ENCODE peak calls at places on chromosomes 7 and 10, in seven cellular contexts. K is HCT116, R is SK-N-SH, U is K562, I is HepG2, V is GM12878, H is H1. P is an unnamed sample.

GRCh38 chr7:137967143-137968018 is 34.5 kb downstream of the CREB3L2 start:
- DNase-seq in K (no peak), R (no peak), U (peak), I (peak), V (no peak), H (no peak), P (no peak)

GRCh38 chr10:128070161-128070560 is 56.1 kb downstream of the MKI67 start:
- DNase-seq in K (no peak), R (no peak), U (no peak), I (no peak), V (no peak), H (no peak), P (no peak)

GRCh38 chr10:123782549-123782948 is 109.1 kb downstream of the CPXM2 start:
- DNase-seq in K (no peak), R (no peak), U (no peak), I (no peak), V (no peak), H (no peak), P (no peak)

GRCh38 chr7:135447783-135448182 is 62.1 kb downstream of the CNOT4 start:
- DNase-seq in K (no peak), R (no peak), U (no peak), I (no peak), V (no peak), H (no peak), P (no peak)

GRCh38 chr10:28623483-28623882 is 53.8 kb upstream of the BAMBI start:
- DNase-seq in K (no peak), R (no peak), U (no peak), I (no peak), V (no peak), H (no peak), P (no peak)

GRCh38 chr7:25025218-25025671 is 45.3 kb upstream of the OSBPL3 start:
- DNase-seq in K (no peak), R (no peak), U (no peak), I (peak), V (no peak), H (no peak), P (no peak)

GRCh38 chr10:132595850-132596249 is 58.3 kb downstream of the INPP5A start:
- DNase-seq in K (no peak), R (no peak), U (no peak), I (no peak), V (no peak), H (no peak), P (no peak)

GRCh38 chr10:76086571-76087260 is 655.3 kb downstream of the LRMDA start:
- DNase-seq in K (no peak), R (peak), U (peak), I (peak), V (peak), H (no peak), P (peak)

GRCh38 chr10:133274751-133275682 is 1.7 kb downstream of the ADAM8 start:
- DNase-seq in K (no peak), R (no peak), U (peak), I (no peak), V (peak), H (no peak), P (no peak)

GRCh38 chr7:80773787-80774508 is 135.5 kb downstream of the CD36 start:
- DNase-seq in K (no peak), R (no peak), U (no peak), I (no peak), V (no peak), H (no peak), P (no peak)

GRCh38 chr10:103929396-103929921 is 11.5 kb upstream of the STN1 start:
- DNase-seq in K (no peak), R (no peak), U (no peak), I (no peak), V (no peak), H (no peak), P (no peak)

GRCh38 chr10:103021150-103021896 is 103.2 kb downstream of the CNNM2 start:
- DNase-seq in K (no peak), R (no peak), U (no peak), I (no peak), V (no peak), H (no peak), P (no peak)

GRCh38 chr7:87370660-87371180 is 25.3 kb downstream of the CROT start:
- DNase-seq in K (no peak), R (no peak), U (no peak), I (peak), V (no peak), H (no peak), P (peak)

GRCh38 chr7:149220534-149220933 is 18.9 kb upstream of the ZNF212 start:
- DNase-seq in K (no peak), R (peak), U (no peak), I (no peak), V (no peak), H (no peak), P (no peak)

GRCh38 chr10:90642650-90643049 is 215.2 kb downstream of the HTR7 start:
- DNase-seq in K (no peak), R (no peak), U (no peak), I (no peak), V (no peak), H (no peak), P (no peak)

GRCh38 chr7:140646931-140647647 is 6.5 kb upstream of the DENND2A start:
- DNase-seq in K (peak), R (peak), U (peak), I (peak), V (no peak), H (no peak), P (peak)

GRCh38 chr10:22666287-22667092 is 47.9 kb downstream of the PIP4K2A start:
- DNase-seq in K (no peak), R (no peak), U (peak), I (peak), V (no peak), H (no peak), P (no peak)
- TF ChIP-seq JUND in K (no peak), R (no peak), U (peak), I (no peak), V (no peak), H (no peak), P (no peak)

GRCh38 chr7:117816727-117817126 is 56.5 kb downstream of the CTTNBP2 start:
- DNase-seq in K (no peak), R (no peak), U (no peak), I (no peak), V (no peak), H (no peak), P (no peak)
- TF ChIP-seq JUND in K (no peak), R (no peak), U (no peak), I (no peak), V (no peak), H (no peak), P (no peak)

GRCh38 chr7:157008206-157009169 is 2.0 kb downstream of the MNX1 start:
- DNase-seq in K (no peak), R (peak), U (no peak), I (no peak), V (no peak), H (no peak), P (no peak)
- TF ChIP-seq JUND in K (no peak), R (no peak), U (no peak), I (no peak), V (no peak), H (no peak), P (no peak)

DNA sequence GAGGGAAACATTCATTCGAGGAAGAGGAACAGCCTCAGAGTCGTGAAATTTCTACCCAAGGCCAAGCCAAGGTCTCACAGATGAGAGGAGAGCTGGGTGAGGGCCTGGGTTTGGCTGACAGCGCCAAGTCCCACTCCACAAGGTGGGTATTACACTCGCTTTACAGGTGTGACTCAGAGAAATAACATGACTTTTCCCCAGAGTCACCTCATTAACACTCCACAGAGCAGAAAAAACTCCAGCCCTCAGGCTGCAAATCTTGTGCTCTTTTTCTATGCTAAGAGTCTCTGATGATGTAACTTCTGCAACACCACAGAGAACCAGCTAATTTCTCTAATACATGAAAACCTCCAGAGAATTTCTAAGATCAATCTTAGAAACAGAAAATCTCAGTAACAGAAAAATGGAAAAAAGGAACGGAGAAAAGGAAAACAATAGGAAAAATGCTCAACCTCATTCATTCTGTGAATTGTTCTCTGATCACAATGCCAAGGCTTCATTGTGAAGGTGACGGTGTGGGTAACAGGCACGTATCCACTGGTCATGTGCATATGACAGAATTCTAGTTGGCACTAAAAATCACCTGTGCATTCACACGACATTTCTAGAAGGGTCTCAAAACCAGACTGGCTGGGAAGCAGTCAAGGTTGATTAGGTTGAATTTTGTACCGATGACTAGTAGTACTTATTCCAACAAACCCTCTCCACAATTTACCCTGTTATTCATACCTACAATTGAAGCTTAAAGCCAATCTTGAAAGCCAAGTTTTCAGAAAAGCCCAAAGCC is 20.3 kb downstream of the YWHAG start:
- DNase-seq in K (no peak), R (no peak), U (no peak), I (no peak), V (no peak), H (no peak), P (no peak)
- TF ChIP-seq JUND in K (no peak), R (no peak), U (no peak), I (no peak), V (no peak), H (no peak), P (no peak)

GRCh38 chr10:84291389-84291788 is 37.0 kb upstream of the CCSER2 start:
- DNase-seq in K (no peak), R (no peak), U (no peak), I (peak), V (no peak), H (no peak), P (peak)
- TF ChIP-seq JUND in K (no peak), R (no peak), U (no peak), I (no peak), V (no peak), H (no peak), P (no peak)

DNA sequence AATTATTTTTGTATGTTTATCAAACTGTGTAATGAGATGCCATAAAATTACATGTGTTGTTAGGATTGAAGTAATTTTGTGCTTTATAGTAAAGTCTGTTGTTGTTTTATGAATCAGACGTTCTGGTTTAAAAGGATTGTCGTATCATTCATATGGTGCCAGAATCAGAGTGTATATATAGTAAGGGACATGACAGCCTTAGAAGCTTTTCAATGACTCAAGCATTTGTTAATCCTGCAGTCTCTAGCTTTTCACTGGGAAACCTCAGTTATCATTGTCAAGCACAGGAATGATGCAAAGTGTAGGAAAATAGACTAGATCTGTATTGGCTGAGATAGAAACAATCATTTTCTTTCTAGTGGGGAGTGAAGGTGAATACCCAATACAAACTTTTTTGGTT is 57.5 kb downstream of the TRRAP start:
- DNase-seq in K (no peak), R (no peak), U (no peak), I (no peak), V (no peak), H (no peak), P (no peak)
- TF ChIP-seq JUND in K (no peak), R (no peak), U (no peak), I (no peak), V (no peak), H (no peak), P (no peak)

GRCh38 chr7:3955751-3956696 is 655.0 kb downstream of the SDK1 start:
- DNase-seq in K (no peak), R (no peak), U (no peak), I (no peak), V (peak), H (no peak), P (no peak)
- TF ChIP-seq JUND in K (no peak), R (no peak), U (no peak), I (no peak), V (no peak), H (no peak), P (no peak)

DNA sequence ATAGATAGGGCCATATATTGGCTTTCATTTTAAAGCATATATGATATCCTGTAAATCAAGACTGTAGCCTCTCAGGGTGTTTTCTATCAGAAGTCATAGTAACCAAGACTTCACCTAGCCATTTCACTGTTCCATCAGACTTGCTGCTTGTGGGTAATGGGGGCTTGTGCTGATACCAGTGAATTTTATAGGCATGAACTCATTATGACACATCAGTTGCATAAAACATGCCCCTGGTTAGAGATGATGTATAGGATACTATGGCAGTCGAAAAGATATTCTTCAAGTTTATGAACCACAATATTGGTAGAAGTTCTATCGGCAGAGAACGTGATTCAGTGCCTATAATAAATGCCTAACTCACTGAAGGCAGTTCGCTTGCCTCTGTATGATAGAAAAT is 206.4 kb downstream of the ITGB1 start:
- DNase-seq in K (no peak), R (no peak), U (no peak), I (no peak), V (no peak), H (no peak), P (no peak)
- TF ChIP-seq JUND in K (no peak), R (no peak), U (no peak), I (no peak), V (no peak), H (no peak), P (no peak)

DNA sequence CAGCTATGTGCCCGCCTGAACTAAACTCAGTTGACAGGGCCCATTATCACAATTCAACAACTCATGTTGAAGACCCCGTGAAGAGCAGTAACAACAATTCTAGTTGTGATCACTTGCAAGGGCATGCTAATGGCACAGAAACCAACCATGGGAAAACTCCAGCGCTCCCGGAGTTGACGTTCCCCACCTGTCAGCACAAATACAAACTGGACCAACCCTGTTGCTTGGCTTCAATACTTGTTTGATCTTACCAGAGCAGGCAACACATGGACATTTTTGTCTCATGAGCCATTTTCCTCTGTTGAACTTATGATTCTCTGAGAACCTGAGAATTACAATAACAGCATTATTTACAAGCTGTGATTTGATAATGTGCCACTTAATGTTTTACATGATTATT is 119.0 kb upstream of the LANCL2 start:
- DNase-seq in K (no peak), R (no peak), U (no peak), I (no peak), V (no peak), H (no peak), P (no peak)
- TF ChIP-seq JUND in K (no peak), R (no peak), U (no peak), I (no peak), V (no peak), H (no peak), P (no peak)

P was measured in T47D.